ENCODE peak calls at places on chromosomes 4 and X, in nine cellular contexts. One of them, this sample, is unnamed.

GRCh38 chrX:129654652-129655546 is at the start of gene APLN:
- DNase-seq in transverse colon: no peak
- DNase-seq in sigmoid colon: no peak
- DNase-seq in breast epithelium: no peak
- DNase-seq in Panc1: no peak
- DNase-seq in GM23338: peak; percentile 56
- DNase-seq in stomach: peak; percentile 27
- DNase-seq in GM12878: no peak
- DNase-seq in upper lobe of left lung: peak; percentile 88
- DNase-seq in this sample: no peak

GRCh38 chr4:6474705-6475457 is 2.5 kb upstream of the PPP2R2C start:
- DNase-seq in transverse colon: no peak
- DNase-seq in sigmoid colon: peak; percentile 27
- DNase-seq in breast epithelium: peak; percentile 14
- DNase-seq in Panc1: no peak
- DNase-seq in GM23338: no peak
- DNase-seq in stomach: no peak
- DNase-seq in GM12878: no peak
- DNase-seq in upper lobe of left lung: no peak
- DNase-seq in this sample: no peak

GRCh38 chr4:101678180-101678579 is 112.3 kb upstream of the BANK1 start:
- DNase-seq in transverse colon: no peak
- DNase-seq in sigmoid colon: no peak
- DNase-seq in breast epithelium: no peak
- DNase-seq in Panc1: no peak
- DNase-seq in GM23338: no peak
- DNase-seq in stomach: no peak
- DNase-seq in GM12878: no peak
- DNase-seq in upper lobe of left lung: no peak
- DNase-seq in this sample: no peak

GRCh38 chrX:153649178-153649914 is 2.3 kb downstream of the DUSP9 start:
- DNase-seq in transverse colon: no peak
- DNase-seq in sigmoid colon: peak; percentile 49
- DNase-seq in breast epithelium: peak; percentile 2
- DNase-seq in Panc1: no peak
- DNase-seq in GM23338: peak; percentile 81
- DNase-seq in stomach: no peak
- DNase-seq in GM12878: no peak
- DNase-seq in upper lobe of left lung: peak; percentile 74
- DNase-seq in this sample: peak; percentile 68

GRCh38 chr4:10728016-10728415 is 43.4 kb upstream of the CLNK start:
- DNase-seq in transverse colon: no peak
- DNase-seq in sigmoid colon: no peak
- DNase-seq in breast epithelium: no peak
- DNase-seq in Panc1: no peak
- DNase-seq in GM23338: no peak
- DNase-seq in stomach: no peak
- DNase-seq in GM12878: no peak
- DNase-seq in upper lobe of left lung: no peak
- DNase-seq in this sample: no peak

GRCh38 chrX:108199691-108200090 is 108.1 kb downstream of the ATG4A start:
- DNase-seq in transverse colon: no peak
- DNase-seq in sigmoid colon: no peak
- DNase-seq in breast epithelium: no peak
- DNase-seq in Panc1: no peak
- DNase-seq in GM23338: peak; percentile 58
- DNase-seq in stomach: no peak
- DNase-seq in GM12878: no peak
- DNase-seq in upper lobe of left lung: no peak
- DNase-seq in this sample: peak; percentile 34

GRCh38 chr4:151674804-151675290 is 86.0 kb downstream of the GATB start:
- DNase-seq in transverse colon: peak; percentile 56
- DNase-seq in sigmoid colon: peak; percentile 79
- DNase-seq in breast epithelium: peak; percentile 71
- DNase-seq in Panc1: no peak
- DNase-seq in GM23338: peak; percentile 87
- DNase-seq in stomach: peak; percentile 70
- DNase-seq in GM12878: no peak
- DNase-seq in upper lobe of left lung: peak; percentile 45
- DNase-seq in this sample: no peak

GRCh38 chrX:47497274-47497673 is 14.3 kb upstream of the ZNF41 start:
- DNase-seq in transverse colon: no peak
- DNase-seq in sigmoid colon: no peak
- DNase-seq in breast epithelium: no peak
- DNase-seq in Panc1: no peak
- DNase-seq in GM23338: no peak
- DNase-seq in stomach: no peak
- DNase-seq in GM12878: no peak
- DNase-seq in upper lobe of left lung: no peak
- DNase-seq in this sample: no peak

GRCh38 chrX:68840256-68840655 is 11.4 kb downstream of the EFNB1 start:
- DNase-seq in transverse colon: peak; percentile 4
- DNase-seq in sigmoid colon: peak; percentile 55
- DNase-seq in breast epithelium: no peak
- DNase-seq in Panc1: no peak
- DNase-seq in GM23338: no peak
- DNase-seq in stomach: no peak
- DNase-seq in GM12878: no peak
- DNase-seq in upper lobe of left lung: peak; percentile 47
- DNase-seq in this sample: no peak

GRCh38 chr4:41509411-41510008 is 28.4 kb upstream of the LIMCH1 start:
- DNase-seq in transverse colon: no peak
- DNase-seq in sigmoid colon: no peak
- DNase-seq in breast epithelium: no peak
- DNase-seq in Panc1: no peak
- DNase-seq in GM23338: no peak
- DNase-seq in stomach: peak; percentile 46
- DNase-seq in GM12878: no peak
- DNase-seq in upper lobe of left lung: no peak
- DNase-seq in this sample: no peak

GRCh38 chr4:4851906-4852305 is 7.6 kb upstream of the MSX1 start:
- DNase-seq in transverse colon: no peak
- DNase-seq in sigmoid colon: peak; percentile 54
- DNase-seq in breast epithelium: peak; percentile 14
- DNase-seq in Panc1: no peak
- DNase-seq in GM23338: no peak
- DNase-seq in stomach: no peak
- DNase-seq in GM12878: no peak
- DNase-seq in upper lobe of left lung: no peak
- DNase-seq in this sample: no peak

GRCh38 chrX:2766921-2767320 is 15.1 kb downstream of the XG start:
- DNase-seq in transverse colon: no peak
- DNase-seq in sigmoid colon: no peak
- DNase-seq in breast epithelium: no peak
- DNase-seq in Panc1: no peak
- DNase-seq in GM23338: no peak
- DNase-seq in stomach: no peak
- DNase-seq in GM12878: no peak
- DNase-seq in upper lobe of left lung: no peak
- DNase-seq in this sample: no peak

GRCh38 chr4:66048861-66049260 is 378.6 kb upstream of the EPHA5 start:
- DNase-seq in transverse colon: no peak
- DNase-seq in sigmoid colon: no peak
- DNase-seq in breast epithelium: no peak
- DNase-seq in Panc1: no peak
- DNase-seq in GM23338: no peak
- DNase-seq in stomach: no peak
- DNase-seq in GM12878: no peak
- DNase-seq in upper lobe of left lung: no peak
- DNase-seq in this sample: no peak

GRCh38 chr4:10078481-10079233 is 37.9 kb downstream of the WDR1 start:
- DNase-seq in transverse colon: no peak
- DNase-seq in sigmoid colon: peak; percentile 64
- DNase-seq in breast epithelium: peak; percentile 34
- DNase-seq in Panc1: no peak
- DNase-seq in GM23338: no peak
- DNase-seq in stomach: peak; percentile 20
- DNase-seq in GM12878: no peak
- DNase-seq in upper lobe of left lung: no peak
- DNase-seq in this sample: peak; percentile 14

GRCh38 chr4:176302283-176303275 is 17.2 kb upstream of the SPCS3 start:
- DNase-seq in transverse colon: no peak
- DNase-seq in sigmoid colon: no peak
- DNase-seq in breast epithelium: no peak
- DNase-seq in Panc1: peak; percentile 45
- DNase-seq in GM23338: no peak
- DNase-seq in stomach: no peak
- DNase-seq in GM12878: no peak
- DNase-seq in upper lobe of left lung: no peak
- DNase-seq in this sample: no peak

GRCh38 chr4:8592366-8593267 is at the start of gene CPZ:
- DNase-seq in transverse colon: no peak
- DNase-seq in sigmoid colon: no peak
- DNase-seq in breast epithelium: no peak
- DNase-seq in Panc1: no peak
- DNase-seq in GM23338: peak; percentile 88
- DNase-seq in stomach: no peak
- DNase-seq in GM12878: no peak
- DNase-seq in upper lobe of left lung: peak; percentile 88
- DNase-seq in this sample: peak; percentile 34

GRCh38 chr4:83252782-83253405 is 31.7 kb downstream of the COQ2 start:
- DNase-seq in transverse colon: peak; percentile 89
- DNase-seq in sigmoid colon: peak; percentile 74
- DNase-seq in breast epithelium: no peak
- DNase-seq in Panc1: peak; percentile 48
- DNase-seq in GM23338: peak; percentile 90
- DNase-seq in stomach: peak; percentile 79
- DNase-seq in GM12878: no peak
- DNase-seq in upper lobe of left lung: no peak
- DNase-seq in this sample: peak; percentile 66

DNA sequence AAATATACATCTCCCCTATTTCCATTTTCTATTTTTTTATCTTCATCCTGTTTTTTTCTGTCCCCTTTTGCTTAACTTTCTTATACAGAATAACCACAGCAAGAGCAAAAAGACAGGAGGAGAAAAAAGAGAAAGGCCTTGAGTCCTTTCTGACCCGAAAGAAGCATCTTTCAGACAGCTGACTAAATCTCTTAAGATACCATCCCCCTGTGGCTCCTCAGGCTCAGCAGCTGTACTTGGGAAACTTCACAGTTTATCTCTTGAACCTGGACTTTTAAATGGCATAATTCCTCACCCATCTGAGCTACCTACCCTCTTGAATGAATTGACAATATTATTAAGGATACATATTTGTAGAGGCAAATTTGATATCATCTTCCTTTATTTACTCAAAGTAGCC is 100.2 kb downstream of the FIP1L1 start:
- DNase-seq in transverse colon: no peak
- DNase-seq in sigmoid colon: no peak
- DNase-seq in breast epithelium: no peak
- DNase-seq in Panc1: no peak
- DNase-seq in GM23338: peak; percentile 30
- DNase-seq in stomach: no peak
- DNase-seq in GM12878: no peak
- DNase-seq in upper lobe of left lung: no peak
- DNase-seq in this sample: no peak
- TF ChIP-seq POLR2AphosphoS5 in transverse colon: no peak
- TF ChIP-seq POLR2AphosphoS5 in sigmoid colon: no peak
- TF ChIP-seq POLR2AphosphoS5 in breast epithelium: no peak
- TF ChIP-seq POLR2AphosphoS5 in Panc1: no peak
- TF ChIP-seq POLR2AphosphoS5 in GM23338: no peak
- TF ChIP-seq POLR2AphosphoS5 in stomach: no peak
- TF ChIP-seq POLR2AphosphoS5 in GM12878: no peak
- TF ChIP-seq POLR2AphosphoS5 in upper lobe of left lung: no peak
- TF ChIP-seq POLR2AphosphoS5 in this sample: no peak

GRCh38 chr4:110516106-110516922 is 40.4 kb downstream of the ENPEP start:
- DNase-seq in transverse colon: peak; percentile 88
- DNase-seq in sigmoid colon: peak; percentile 87
- DNase-seq in breast epithelium: peak; percentile 73
- DNase-seq in Panc1: peak; percentile 28
- DNase-seq in GM23338: peak; percentile 92
- DNase-seq in stomach: peak; percentile 86
- DNase-seq in GM12878: peak; percentile 30
- DNase-seq in upper lobe of left lung: no peak
- DNase-seq in this sample: peak; percentile 44
- TF ChIP-seq POLR2AphosphoS5 in transverse colon: peak; percentile 15
- TF ChIP-seq POLR2AphosphoS5 in sigmoid colon: no peak
- TF ChIP-seq POLR2AphosphoS5 in breast epithelium: no peak
- TF ChIP-seq POLR2AphosphoS5 in Panc1: no peak
- TF ChIP-seq POLR2AphosphoS5 in GM23338: no peak
- TF ChIP-seq POLR2AphosphoS5 in stomach: peak; percentile 39
- TF ChIP-seq POLR2AphosphoS5 in GM12878: no peak
- TF ChIP-seq POLR2AphosphoS5 in upper lobe of left lung: no peak
- TF ChIP-seq POLR2AphosphoS5 in this sample: no peak

GRCh38 chrX:101617211-101618191 is at the start of gene ARMCX6:
- DNase-seq in transverse colon: peak; percentile 80
- DNase-seq in sigmoid colon: peak; percentile 92
- DNase-seq in breast epithelium: peak; percentile 69
- DNase-seq in Panc1: peak; percentile 36
- DNase-seq in GM23338: peak; percentile 68
- DNase-seq in stomach: peak; percentile 75
- DNase-seq in GM12878: no peak
- DNase-seq in upper lobe of left lung: peak; percentile 88
- DNase-seq in this sample: peak; percentile 70
- TF ChIP-seq POLR2AphosphoS5 in transverse colon: peak; percentile 53
- TF ChIP-seq POLR2AphosphoS5 in sigmoid colon: peak; percentile 58
- TF ChIP-seq POLR2AphosphoS5 in breast epithelium: no peak
- TF ChIP-seq POLR2AphosphoS5 in Panc1: no peak
- TF ChIP-seq POLR2AphosphoS5 in GM23338: peak; percentile 63
- TF ChIP-seq POLR2AphosphoS5 in stomach: no peak
- TF ChIP-seq POLR2AphosphoS5 in GM12878: peak; percentile 50
- TF ChIP-seq POLR2AphosphoS5 in upper lobe of left lung: no peak
- TF ChIP-seq POLR2AphosphoS5 in this sample: no peak

GRCh38 chrX:103356023-103356798 is at the start of gene TCEAL9:
- DNase-seq in transverse colon: peak; percentile 63
- DNase-seq in sigmoid colon: peak; percentile 87
- DNase-seq in breast epithelium: peak; percentile 54
- DNase-seq in Panc1: no peak
- DNase-seq in GM23338: peak; percentile 60
- DNase-seq in stomach: peak; percentile 50
- DNase-seq in GM12878: no peak
- DNase-seq in upper lobe of left lung: no peak
- DNase-seq in this sample: peak; percentile 36
- TF ChIP-seq POLR2AphosphoS5 in transverse colon: peak; percentile 92
- TF ChIP-seq POLR2AphosphoS5 in sigmoid colon: peak; percentile 96
- TF ChIP-seq POLR2AphosphoS5 in breast epithelium: peak; percentile 80
- TF ChIP-seq POLR2AphosphoS5 in Panc1: peak; percentile 69
- TF ChIP-seq POLR2AphosphoS5 in GM23338: peak; percentile 80
- TF ChIP-seq POLR2AphosphoS5 in stomach: peak; percentile 88
- TF ChIP-seq POLR2AphosphoS5 in GM12878: no peak
- TF ChIP-seq POLR2AphosphoS5 in upper lobe of left lung: peak; percentile 74
- TF ChIP-seq POLR2AphosphoS5 in this sample: peak; percentile 40